ENCODE peak calls at places on chromosome 7, in seven cellular contexts. U is GM18507, V is NCI-H1092 treated with DMSO at 0.1 percent for 48 hours, L is LoVo, O is aorta, Q is HEK293T, K is mucosa of descending colon. G is an unnamed sample.

GRCh38 chr7:7563813-7564212 is 2.9 kb upstream of the MIOS start:
- DNase-seq in U (no peak), V (no peak), L (no peak), O (no peak), Q (no peak), K (no peak), G (no peak)

GRCh38 chr7:101172854-101173751 is 7.0 kb downstream of the NAT16 start:
- DNase-seq in U (no peak), V (peak; percentile 92), L (peak; percentile 74), O (peak; percentile 92), Q (no peak), K (peak; percentile 68), G (peak; percentile 76)

GRCh38 chr7:103989785-103990775 is 622 bp upstream of the RELN start:
- DNase-seq in U (no peak), V (peak; percentile 77), L (no peak), O (no peak), Q (peak; percentile 36), K (no peak), G (peak; percentile 10)

GRCh38 chr7:22845221-22845844 is 22.7 kb upstream of the TOMM7 start:
- DNase-seq in U (no peak), V (no peak), L (no peak), O (no peak), Q (no peak), K (no peak), G (no peak)

GRCh38 chr7:512146-512510 is 7.5 kb downstream of the PDGFA start:
- DNase-seq in U (no peak), V (no peak), L (no peak), O (peak; percentile 75), Q (no peak), K (peak; percentile 65), G (no peak)

GRCh38 chr7:88363249-88363648 is 56.6 kb upstream of the STEAP4 start:
- DNase-seq in U (no peak), V (no peak), L (no peak), O (no peak), Q (no peak), K (no peak), G (no peak)

GRCh38 chr7:151871904-151872303 is 5.0 kb downstream of the PRKAG2 start:
- DNase-seq in U (no peak), V (no peak), L (no peak), O (peak; percentile 67), Q (no peak), K (peak; percentile 40), G (no peak)

GRCh38 chr7:149261321-149261828 is 621 bp upstream of the ZNF783 start:
- DNase-seq in U (no peak), V (no peak), L (peak; percentile 14), O (no peak), Q (no peak), K (no peak), G (no peak)

GRCh38 chr7:146112755-146113154 is 3.8 kb upstream of the CNTNAP2 start:
- DNase-seq in U (no peak), V (no peak), L (no peak), O (no peak), Q (no peak), K (no peak), G (no peak)

GRCh38 chr7:143485500-143485899 is 7.8 kb downstream of the TAS2R41 start:
- DNase-seq in U (no peak), V (no peak), L (no peak), O (no peak), Q (no peak), K (no peak), G (no peak)

GRCh38 chr7:140349172-140349771 is 49.1 kb downstream of the SLC37A3 start:
- DNase-seq in U (no peak), V (no peak), L (no peak), O (no peak), Q (no peak), K (no peak), G (no peak)

GRCh38 chr7:4345004-4345403 is 337.1 kb upstream of the FOXK1 start:
- DNase-seq in U (no peak), V (no peak), L (no peak), O (no peak), Q (no peak), K (no peak), G (no peak)

GRCh38 chr7:133186060-133186459 is 66.8 kb upstream of the EXOC4 start:
- DNase-seq in U (no peak), V (no peak), L (no peak), O (no peak), Q (no peak), K (no peak), G (no peak)

GRCh38 chr7:63112764-63113712 is 885.6 kb upstream of the ZNF722 start:
- DNase-seq in U (no peak), V (no peak), L (no peak), O (no peak), Q (no peak), K (no peak), G (no peak)

GRCh38 chr7:129832282-129832681 is 120.5 kb downstream of the UBE2H start:
- DNase-seq in U (no peak), V (no peak), L (no peak), O (no peak), Q (no peak), K (no peak), G (no peak)

GRCh38 chr7:73521636-73522080 is 435 bp downstream of the BAZ1B start:
- DNase-seq in U (no peak), V (peak; percentile 49), L (no peak), O (peak; percentile 89), Q (peak; percentile 69), K (no peak), G (peak; percentile 32)

GRCh38 chr7:98420966-98421612 is 20.2 kb upstream of the BAIAP2L1 start:
- DNase-seq in U (peak; percentile 58), V (peak; percentile 81), L (peak; percentile 93), O (peak; percentile 79), Q (peak; percentile 86), K (peak; percentile 79), G (peak; percentile 75)

GRCh38 chr7:104045183-104045582 is 55.7 kb upstream of the RELN start:
- DNase-seq in U (no peak), V (no peak), L (no peak), O (no peak), Q (no peak), K (no peak), G (no peak)

GRCh38 chr7:66304536-66304935 is 99.4 kb downstream of the TPST1 start:
- DNase-seq in U (no peak), V (no peak), L (no peak), O (no peak), Q (no peak), K (no peak), G (no peak)

GRCh38 chr7:1260236-1260635 is 27.6 kb downstream of the UNCX start:
- DNase-seq in U (no peak), V (no peak), L (no peak), O (peak; percentile 56), Q (no peak), K (no peak), G (no peak)